ENCODE peak calls at places on chromosomes 12 and 14, in four cellular contexts. Q is Daoy, Y is epithelial cell of prostate, Z is NCI-H146. D is an unnamed sample.

GRCh38 chr12:131603106-131604033 is 107.5 kb upstream of the SFSWAP start:
- DNase-seq in Q (no peak), Y (no peak), Z (no peak), D (no peak)

GRCh38 chr14:50399251-50400032 is 2.8 kb upstream of the CDKL1 start:
- DNase-seq in Q (peak; percentile 55), Y (no peak), Z (no peak), D (no peak)

GRCh38 chr14:73176673-73177072 is 40.4 kb downstream of the PSEN1 start:
- DNase-seq in Q (no peak), Y (no peak), Z (no peak), D (no peak)

GRCh38 chr12:47817272-47818006 is 2.3 kb downstream of the HDAC7 start:
- DNase-seq in Q (no peak), Y (no peak), Z (no peak), D (no peak)

GRCh38 chr12:127558363-127558762 is 708.6 kb upstream of the TMEM132C start:
- DNase-seq in Q (no peak), Y (no peak), Z (peak; percentile 14), D (no peak)

GRCh38 chr12:76083761-76084276 is 666 bp downstream of the NAP1L1 start:
- DNase-seq in Q (peak; percentile 86), Y (no peak), Z (peak; percentile 86), D (no peak)

GRCh38 chr14:61517861-61518802 is 177.2 kb upstream of the HIF1A start:
- DNase-seq in Q (no peak), Y (no peak), Z (no peak), D (no peak)

GRCh38 chr12:34403706-34404376 is 381.5 kb downstream of the ALG10 start:
- DNase-seq in Q (no peak), Y (no peak), Z (no peak), D (no peak)

GRCh38 chr12:124790650-124791400 is 72.8 kb downstream of the SCARB1 start:
- DNase-seq in Q (no peak), Y (no peak), Z (no peak), D (no peak)

GRCh38 chr12:106090586-106091411 is 48.0 kb downstream of the NUAK1 start:
- DNase-seq in Q (peak; percentile 80), Y (no peak), Z (no peak), D (no peak)

GRCh38 chr14:49541049-49541448 is 45.1 kb downstream of the RPS29 start:
- DNase-seq in Q (no peak), Y (no peak), Z (no peak), D (no peak)

GRCh38 chr14:32417956-32418552 is 89.0 kb downstream of the AKAP6 start:
- DNase-seq in Q (peak; percentile 87), Y (peak; percentile 53), Z (no peak), D (peak; percentile 25)

GRCh38 chr14:47276931-47277330 is 398.5 kb downstream of the MDGA2 start:
- DNase-seq in Q (no peak), Y (no peak), Z (no peak), D (no peak)

GRCh38 chr12:53045646-53046045 is 4.2 kb upstream of the TNS2 start:
- DNase-seq in Q (no peak), Y (no peak), Z (no peak), D (no peak)

GRCh38 chr12:47752552-47752951 is 6.1 kb downstream of the RAPGEF3 start:
- DNase-seq in Q (no peak), Y (peak; percentile 80), Z (no peak), D (peak; percentile 89)

GRCh38 chr14:95317817-95318343 is 1.8 kb downstream of the CLMN start:
- DNase-seq in Q (no peak), Y (no peak), Z (no peak), D (no peak)

D was measured in keratinocyte.